ENCODE peak calls at places on chromosomes 2 and 18, in five cellular contexts. One of them, this sample, is unnamed.
A peak's percentile ranks its signal among the peaks of the same experiment; 100 is the strongest.

GRCh38 chr18:4986677-4987076 is 210.4 kb downstream of the AKAIN1 start:
- DNase-seq in T-helper 1 cell: no peak
- DNase-seq in NCI-H1092: no peak
- DNase-seq in lung: no peak
- DNase-seq in KBM-7: no peak
- DNase-seq in this sample: no peak

GRCh38 chr2:27627963-27628766 is 647 bp downstream of the CCDC121 start:
- DNase-seq in NCI-H1092: no peak
- DNase-seq in KBM-7: peak; percentile 18
- DNase-seq in lung: no peak
- DNase-seq in T-helper 1 cell: no peak
- DNase-seq in this sample: no peak

GRCh38 chr2:159163935-159164334 is 122.6 kb downstream of the WDSUB1 start:
- DNase-seq in lung: no peak
- DNase-seq in KBM-7: no peak
- DNase-seq in T-helper 1 cell: no peak
- DNase-seq in NCI-H1092: no peak
- DNase-seq in this sample: no peak

GRCh38 chr18:49486959-49487710 is at the start of gene C18orf32:
- DNase-seq in lung: peak; percentile 96
- DNase-seq in NCI-H1092: peak; percentile 91
- DNase-seq in T-helper 1 cell: peak; percentile 88
- DNase-seq in KBM-7: peak; percentile 96
- DNase-seq in this sample: peak; percentile 89

GRCh38 chr18:78619854-78620253 is 359.8 kb upstream of the SALL3 start:
- DNase-seq in KBM-7: no peak
- DNase-seq in lung: no peak
- DNase-seq in NCI-H1092: no peak
- DNase-seq in T-helper 1 cell: no peak
- DNase-seq in this sample: no peak

GRCh38 chr2:43576983-43577892 is 18.6 kb downstream of the THADA start:
- DNase-seq in lung: no peak
- DNase-seq in KBM-7: peak; percentile 42
- DNase-seq in NCI-H1092: no peak
- DNase-seq in T-helper 1 cell: peak; percentile 17
- DNase-seq in this sample: peak; percentile 4

GRCh38 chr2:23760746-23761145 is 166.2 kb downstream of the ATAD2B start:
- DNase-seq in NCI-H1092: no peak
- DNase-seq in KBM-7: peak; percentile 25
- DNase-seq in lung: no peak
- DNase-seq in T-helper 1 cell: no peak
- DNase-seq in this sample: no peak

GRCh38 chr2:239956818-239957261 is 68.3 kb downstream of the NDUFA10 start:
- DNase-seq in lung: no peak
- DNase-seq in NCI-H1092: no peak
- DNase-seq in T-helper 1 cell: no peak
- DNase-seq in KBM-7: no peak
- DNase-seq in this sample: no peak

GRCh38 chr2:40439473-40439872 is 12.4 kb downstream of the SLC8A1 start:
- DNase-seq in T-helper 1 cell: no peak
- DNase-seq in NCI-H1092: no peak
- DNase-seq in lung: no peak
- DNase-seq in KBM-7: no peak
- DNase-seq in this sample: no peak

GRCh38 chr2:112690853-112691390 is 29.9 kb upstream of the NT5DC4 start:
- DNase-seq in KBM-7: peak; percentile 83
- DNase-seq in lung: peak; percentile 72
- DNase-seq in T-helper 1 cell: peak; percentile 45
- DNase-seq in NCI-H1092: no peak
- DNase-seq in this sample: peak; percentile 72

GRCh38 chr2:8684421-8684884 is 2.6 kb downstream of the ID2 start:
- DNase-seq in KBM-7: peak; percentile 36
- DNase-seq in NCI-H1092: no peak
- DNase-seq in lung: no peak
- DNase-seq in T-helper 1 cell: no peak
- DNase-seq in this sample: no peak

GRCh38 chr2:23404426-23404825 is 19.4 kb downstream of the KLHL29 start:
- DNase-seq in T-helper 1 cell: no peak
- DNase-seq in KBM-7: peak; percentile 56
- DNase-seq in NCI-H1092: peak; percentile 57
- DNase-seq in lung: peak; percentile 45
- DNase-seq in this sample: no peak

GRCh38 chr2:8392098-8392844 is 289.6 kb upstream of the ID2 start:
- DNase-seq in T-helper 1 cell: no peak
- DNase-seq in lung: no peak
- DNase-seq in NCI-H1092: no peak
- DNase-seq in KBM-7: no peak
- DNase-seq in this sample: no peak

GRCh38 chr18:70047931-70048603 is 100.4 kb upstream of the CD226 start:
- DNase-seq in NCI-H1092: no peak
- DNase-seq in T-helper 1 cell: no peak
- DNase-seq in KBM-7: no peak
- DNase-seq in lung: no peak
- DNase-seq in this sample: no peak

This sample was measured in GDM1.